ENCODE peak calls at places on chromosomes 16 and 17, in ten cellular contexts. G is activated B cell treated with CpG ODN at 0.5 μM for 24 hours; D is RWPE1; Y is CD8-positive, alpha-beta T cell; J is PC-9; M is mammary epithelial cell; F is progenitor cell of endocrine pancreas; X is AG09309; P is colonic mucosa; I is lower leg skin. V is an unnamed sample.

GRCh38 chr17:41682611-41683010 is 6.1 kb upstream of the EIF1 start:
- DNase-seq in D (no peak), G (no peak), Y (no peak), J (no peak), M (no peak), I (no peak), F (no peak), X (no peak), P (no peak), V (no peak)

GRCh38 chr16:12395266-12395665 is 408.4 kb downstream of the CPPED1 start:
- DNase-seq in F (no peak), Y (no peak), M (no peak), J (no peak), D (no peak), X (no peak), I (no peak), P (no peak), G (no peak), V (no peak)

GRCh38 chr16:81946206-81946605 is 65.1 kb downstream of the SDR42E1 start:
- DNase-seq in M (no peak), Y (no peak), X (peak; percentile 14), D (no peak), F (no peak), I (no peak), P (no peak), J (no peak), G (no peak), V (no peak)

GRCh38 chr17:49585422-49586027 is 9.9 kb downstream of the NXPH3 start:
- DNase-seq in P (no peak), X (no peak), Y (no peak), D (no peak), F (no peak), I (no peak), J (no peak), G (no peak), M (no peak), V (no peak)

GRCh38 chr16:14456793-14457481 is 173.1 kb downstream of the PARN start:
- DNase-seq in J (no peak), M (no peak), F (no peak), P (no peak), G (no peak), Y (no peak), I (no peak), D (no peak), X (no peak), V (no peak)

GRCh38 chr17:4364622-4365041 is 1.8 kb downstream of the UBE2G1 start:
- DNase-seq in Y (no peak), G (no peak), I (no peak), P (peak; percentile 18), M (no peak), X (no peak), J (no peak), F (no peak), D (no peak), V (no peak)

GRCh38 chr17:63751806-63752205 is 10.2 kb upstream of the STRADA start:
- DNase-seq in Y (no peak), F (no peak), J (no peak), M (no peak), I (no peak), P (no peak), D (no peak), X (no peak), G (no peak), V (no peak)

GRCh38 chr16:85435298-85435697 is 177.8 kb upstream of the GSE1 start:
- DNase-seq in I (no peak), G (no peak), X (no peak), F (no peak), M (no peak), J (no peak), Y (no peak), P (no peak), D (no peak), V (no peak)

GRCh38 chr17:43579570-43580140 is 33.5 kb upstream of the ETV4 start:
- DNase-seq in G (no peak), D (peak; percentile 75), X (peak; percentile 67), M (peak; percentile 91), Y (no peak), F (no peak), P (no peak), I (no peak), J (peak; percentile 89), V (no peak)

GRCh38 chr17:56830726-56831363 is 2.9 kb downstream of the C17orf67 start:
- DNase-seq in I (no peak), D (no peak), Y (no peak), F (no peak), P (no peak), X (no peak), M (no peak), J (no peak), G (no peak), V (no peak)

GRCh38 chr16:72711823-72712222 is 336.1 kb downstream of the ZFHX3 start:
- DNase-seq in Y (no peak), D (no peak), J (no peak), G (no peak), X (no peak), M (no peak), F (no peak), P (no peak), I (no peak), V (no peak)

GRCh38 chr16:3088450-3088849 is 10.6 kb downstream of the ZSCAN10 start:
- DNase-seq in G (no peak), F (no peak), P (no peak), I (no peak), Y (no peak), X (no peak), D (no peak), J (no peak), M (no peak), V (no peak)

GRCh38 chr16:3085868-3086595 is 13.1 kb downstream of the ZSCAN10 start:
- DNase-seq in F (no peak), D (no peak), I (no peak), P (no peak), G (no peak), Y (no peak), M (no peak), X (no peak), J (no peak), V (no peak)

GRCh38 chr16:3087836-3088235 is 11.3 kb downstream of the ZSCAN10 start:
- DNase-seq in G (no peak), D (no peak), X (no peak), P (no peak), F (no peak), Y (no peak), I (no peak), M (no peak), J (no peak), V (no peak)

GRCh38 chr16:3086596-3087242 is 12.4 kb downstream of the ZSCAN10 start:
- DNase-seq in J (no peak), I (no peak), P (no peak), X (no peak), F (no peak), G (no peak), D (no peak), Y (no peak), M (no peak), V (no peak)

GRCh38 chr16:3087243-3087791 is 11.8 kb downstream of the ZSCAN10 start:
- DNase-seq in X (no peak), D (no peak), F (no peak), Y (no peak), M (no peak), I (no peak), P (no peak), G (no peak), J (no peak), V (peak; percentile 48)
- TF ChIP-seq CTCF in X (peak; percentile 18), D (no peak), F (peak; percentile 23), Y (no peak), M (peak; percentile 12), I (no peak), P (peak; percentile 19), G (no peak), J (no peak), V (no peak)

GRCh38 chr17:66312912-66313311 is 10.5 kb downstream of the PRKCA start:
- DNase-seq in J (no peak), G (no peak), M (no peak), Y (no peak), D (no peak), I (no peak), P (no peak), X (no peak), F (no peak), V (no peak)

GRCh38 chr17:66309793-66310192 is 7.4 kb downstream of the PRKCA start:
- DNase-seq in F (no peak), M (no peak), I (no peak), Y (no peak), J (no peak), X (no peak), D (no peak), P (no peak), G (no peak), V (no peak)

GRCh38 chr17:66313995-66314659 is 11.7 kb downstream of the PRKCA start:
- DNase-seq in G (no peak), I (no peak), Y (no peak), D (no peak), M (no peak), X (no peak), F (no peak), P (no peak), J (no peak), V (no peak)

GRCh38 chr17:66310528-66311148 is 8.2 kb downstream of the PRKCA start:
- DNase-seq in G (no peak), Y (no peak), M (no peak), X (no peak), I (no peak), P (no peak), J (no peak), D (no peak), F (no peak), V (no peak)

DNA sequence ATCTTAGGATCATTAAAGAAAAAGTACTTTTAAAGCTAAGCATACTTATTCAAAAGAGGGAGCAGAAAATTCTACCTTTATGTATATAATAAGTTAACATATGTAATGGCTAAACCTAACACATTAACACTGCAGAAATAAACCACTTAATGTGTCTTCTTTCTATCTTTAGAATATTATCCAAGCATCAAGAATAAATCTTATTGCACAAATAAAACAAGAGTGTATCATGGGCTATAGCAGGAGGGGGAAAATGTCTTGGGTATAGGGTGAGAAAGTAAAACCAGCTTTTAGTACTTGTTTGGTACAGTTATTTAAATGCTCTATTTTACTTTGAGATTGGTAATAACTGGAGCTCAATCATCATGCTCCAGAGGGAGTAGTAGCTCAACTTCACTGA is 10.9 kb downstream of the PRKCA start:
- DNase-seq in X (no peak), D (no peak), P (no peak), J (no peak), I (no peak), M (no peak), F (no peak), Y (no peak), G (no peak), V (no peak)
- TF ChIP-seq CTCF in X (no peak), D (no peak), P (no peak), J (no peak), I (no peak), M (no peak), F (no peak), Y (no peak), G (no peak), V (no peak)

GRCh38 chr17:8740486-8740885 is 4.2 kb downstream of the CCDC42 start:
- DNase-seq in F (no peak), I (no peak), P (no peak), Y (peak; percentile 80), X (no peak), M (no peak), G (peak; percentile 42), J (no peak), D (no peak), V (no peak)
- TF ChIP-seq CTCF in F (no peak), I (no peak), P (no peak), Y (no peak), X (no peak), M (no peak), G (no peak), J (no peak), D (no peak), V (no peak)

GRCh38 chr16:78528265-78528664 is 428.8 kb downstream of the WWOX start:
- DNase-seq in G (no peak), I (no peak), M (no peak), X (no peak), F (no peak), J (no peak), Y (no peak), P (no peak), D (peak; percentile 55), V (no peak)
- TF ChIP-seq CTCF in G (no peak), I (no peak), M (no peak), X (no peak), F (no peak), J (no peak), Y (no peak), P (no peak), D (no peak), V (no peak)

V was measured in neural crest cell.